ENCODE peak calls at places on chromosomes 7 and 10, in four cellular contexts. I is gastrocnemius medialis, Y is Calu3, L is glutamatergic neuron. R is an unnamed sample.

GRCh38 chr10:46560952-46561351 is 4.5 kb upstream of the GPRIN2 start:
- DNase-seq in L (no peak), I (no peak), Y (no peak), R (peak; percentile 3)

GRCh38 chr7:144842377-144842851 is 6.6 kb upstream of the TPK1 start:
- DNase-seq in I (no peak), L (no peak), Y (peak; percentile 80), R (no peak)

GRCh38 chr10:115854740-115855435 is 418.1 kb downstream of the GFRA1 start:
- DNase-seq in L (no peak), I (no peak), Y (no peak), R (no peak)

GRCh38 chr10:119253433-119254174 is 46.2 kb downstream of the GRK5 start:
- DNase-seq in I (peak; percentile 37), Y (peak; percentile 19), L (no peak), R (peak; percentile 48)

GRCh38 chr10:1465421-1465902 is 271.9 kb downstream of the ADARB2 start:
- DNase-seq in Y (no peak), I (no peak), L (no peak), R (peak; percentile 31)

GRCh38 chr10:58956926-58957325 is 219.5 kb upstream of the PHYHIPL start:
- DNase-seq in L (no peak), Y (no peak), I (no peak), R (no peak)

GRCh38 chr10:71966046-71967004 is 2.1 kb downstream of the CHST3 start:
- DNase-seq in Y (peak; percentile 19), L (no peak), I (no peak), R (no peak)

GRCh38 chr10:124204726-124205125 is 111.3 kb upstream of the CHST15 start:
- DNase-seq in Y (no peak), I (no peak), L (no peak), R (no peak)

GRCh38 chr7:105675873-105676484 is 94.7 kb upstream of the EFCAB10 start:
- DNase-seq in I (no peak), L (no peak), Y (no peak), R (no peak)

GRCh38 chr7:774161-775109 is 47.4 kb upstream of the PRKAR1B start:
- DNase-seq in I (no peak), L (peak; percentile 85), Y (peak; percentile 45), R (peak; percentile 85)

GRCh38 chr10:84265378-84265777 is 20.5 kb downstream of the RGR start:
- DNase-seq in Y (no peak), I (no peak), L (no peak), R (no peak)

GRCh38 chr10:110137142-110137545 is 70.3 kb upstream of the MXI1 start:
- DNase-seq in L (no peak), I (no peak), Y (no peak), R (no peak)

GRCh38 chr7:1705856-1706255 is 35.8 kb downstream of the ELFN1 start:
- DNase-seq in L (no peak), I (no peak), Y (no peak), R (no peak)

GRCh38 chr10:112230325-112230988 is 46.9 kb upstream of the GPAM start:
- DNase-seq in L (no peak), Y (no peak), I (no peak), R (no peak)

GRCh38 chr10:122304054-122304579 is 33.0 kb downstream of the BTBD16 start:
- DNase-seq in Y (no peak), L (no peak), I (no peak), R (no peak)

GRCh38 chr7:48962821-48963505 is 38.6 kb downstream of the CDC14C start:
- DNase-seq in Y (no peak), L (peak; percentile 47), I (no peak), R (peak; percentile 3)

GRCh38 chr7:129634361-129635034 is 23.0 kb downstream of the NRF1 start:
- DNase-seq in I (no peak), L (no peak), Y (no peak), R (no peak)

GRCh38 chr10:24331457-24331856 is 122.5 kb downstream of the KIAA1217 start:
- DNase-seq in I (peak; percentile 39), Y (peak; percentile 76), L (no peak), R (no peak)

GRCh38 chr7:117619690-117620089 is 139.9 kb downstream of the CFTR start:
- DNase-seq in I (no peak), L (no peak), Y (no peak), R (no peak)

GRCh38 chr10:62545667-62546066 is 171.5 kb downstream of the ZNF365 start:
- DNase-seq in Y (no peak), L (no peak), I (no peak), R (no peak)

DNA sequence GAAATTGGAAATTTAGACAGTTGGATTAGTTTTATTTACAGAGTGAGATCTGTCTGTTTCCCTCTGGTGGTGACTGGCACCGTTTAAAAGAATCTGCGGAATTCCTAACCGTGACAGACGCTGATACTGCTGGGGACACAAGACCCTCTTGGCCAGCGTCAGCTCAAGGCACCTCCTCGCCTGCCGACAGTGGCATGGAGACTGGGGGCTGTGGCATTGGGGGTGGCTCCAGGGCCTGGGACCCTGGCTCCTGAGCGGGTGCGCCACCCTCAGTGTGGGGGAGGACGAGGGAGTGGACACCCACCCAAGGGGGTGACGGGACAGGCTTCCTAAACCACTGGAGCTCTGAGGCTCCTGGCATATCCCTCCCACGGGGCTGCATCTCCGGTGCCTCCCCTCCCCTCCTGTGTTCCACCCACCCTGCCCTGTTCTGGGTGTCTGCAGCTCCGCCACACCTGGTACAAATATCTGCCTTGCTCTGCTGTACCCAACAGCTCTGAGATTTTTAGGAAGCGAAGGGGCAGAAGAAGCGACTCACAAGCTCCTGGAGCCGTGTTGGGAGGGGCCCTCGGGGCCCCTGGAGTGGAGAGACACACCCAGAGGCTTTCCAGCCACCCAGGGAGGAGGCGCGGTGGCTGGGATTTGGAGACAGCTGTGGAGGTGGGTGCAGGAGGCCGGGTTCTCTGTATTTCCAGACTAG is 178.7 kb downstream of the DNAJB6 start:
- DNase-seq in L (no peak), I (no peak), Y (no peak), R (no peak)
- TF ChIP-seq CTCF in L (no peak), I (no peak), Y (no peak), R (no peak)

GRCh38 chr10:113441220-113441619 is 111.6 kb upstream of the HABP2 start:
- DNase-seq in Y (no peak), I (no peak), L (no peak), R (no peak)
- TF ChIP-seq CTCF in Y (no peak), I (no peak), L (no peak), R (no peak)

DNA sequence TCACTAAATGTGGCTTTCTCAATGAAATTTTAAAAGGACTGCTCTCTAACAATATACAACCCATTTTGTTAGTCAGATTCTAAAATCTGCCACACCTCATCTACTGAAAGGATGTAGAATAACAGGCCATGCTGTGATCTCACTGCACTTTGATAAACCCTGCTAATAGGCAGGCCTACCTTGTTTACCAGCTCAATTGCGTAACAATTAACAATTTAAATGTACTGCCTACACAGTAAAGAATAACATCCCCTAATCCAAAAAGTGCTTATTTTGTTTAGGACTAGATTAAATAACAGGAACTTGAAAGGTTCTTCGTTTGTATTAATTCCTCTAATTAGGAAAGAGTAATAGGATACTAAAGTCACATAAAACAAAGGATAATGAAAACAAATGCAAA is 4.5 kb downstream of the SRI start:
- DNase-seq in L (no peak), I (no peak), Y (no peak), R (no peak)
- TF ChIP-seq CTCF in L (no peak), I (no peak), Y (no peak), R (no peak)

GRCh38 chr10:133224861-133225366 is 5.1 kb upstream of the UTF1 start:
- DNase-seq in Y (no peak), I (no peak), L (no peak), R (no peak)

GRCh38 chr10:133227256-133227655 is 2.8 kb upstream of the UTF1 start:
- DNase-seq in I (no peak), Y (no peak), L (no peak), R (no peak)

GRCh38 chr10:133224076-133224475 is 5.9 kb upstream of the UTF1 start:
- DNase-seq in Y (no peak), I (no peak), L (no peak), R (no peak)

GRCh38 chr10:133225707-133226191 is 4.3 kb upstream of the UTF1 start:
- DNase-seq in Y (no peak), L (no peak), I (no peak), R (no peak)

GRCh38 chr10:133226251-133226808 is 3.7 kb upstream of the UTF1 start:
- DNase-seq in L (no peak), Y (no peak), I (no peak), R (no peak)
- TF ChIP-seq CTCF in L (no peak), Y (no peak), I (no peak), R (no peak)

DNA sequence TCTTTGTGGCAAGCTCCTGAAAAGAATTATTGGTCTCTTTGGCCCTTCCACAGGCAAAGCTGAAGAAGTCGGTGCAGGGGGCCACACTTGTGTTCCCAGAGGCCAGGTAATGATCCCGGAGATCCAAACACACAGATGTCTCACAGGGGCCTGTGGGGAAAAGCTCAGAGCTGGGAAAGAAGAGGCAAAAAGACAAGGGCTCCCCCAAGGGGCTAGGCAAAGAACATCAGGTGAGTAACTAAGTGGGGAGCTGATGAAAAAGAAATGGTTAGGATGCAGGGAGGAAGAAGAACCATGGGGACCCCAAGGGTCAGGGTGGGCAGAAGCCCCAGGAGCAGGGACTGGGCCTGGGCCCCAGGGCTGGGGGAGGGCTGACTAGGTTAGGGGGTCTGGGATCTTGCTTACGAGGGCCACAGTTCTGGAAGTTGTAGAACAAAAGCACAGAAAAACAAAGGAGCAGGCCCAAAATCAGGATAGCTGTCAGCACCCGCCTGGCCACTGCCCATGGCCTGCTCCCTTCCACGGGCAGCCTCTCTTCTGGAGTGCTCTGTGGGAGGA is 1.1 kb downstream of the KEL start:
- DNase-seq in I (no peak), L (no peak), Y (peak; percentile 43), R (no peak)
- TF ChIP-seq CTCF in I (no peak), L (no peak), Y (peak; percentile 25), R (no peak)

GRCh38 chr7:19982841-19983835 is 209.7 kb upstream of the TMEM196 start:
- DNase-seq in I (no peak), Y (peak; percentile 61), L (peak; percentile 30), R (peak; percentile 21)
- TF ChIP-seq CTCF in I (no peak), Y (no peak), L (no peak), R (peak; percentile 41)